ENCODE peak calls at places on chromosomes 2 and 18, in five cellular contexts. Q is A549, N is Calu3, H is cardiac muscle cell, R is endothelial cell. I is an unnamed sample.

GRCh38 chr2:172430027-172430426 is 2.6 kb downstream of the ITGA6 start:
- DNase-seq in Q (no peak), N (no peak), H (no peak), R (no peak), I (no peak)

GRCh38 chr2:208300847-208301618 is 35.0 kb downstream of the PIKFYVE start:
- DNase-seq in Q (no peak), N (no peak), H (no peak), R (no peak), I (no peak)

GRCh38 chr2:191249131-191249813 is 4.1 kb downstream of the MYO1B start:
- DNase-seq in Q (no peak), N (no peak), H (no peak), R (no peak), I (no peak)

GRCh38 chr2:26757873-26758789 is 6.0 kb upstream of the SLC35F6 start:
- DNase-seq in Q (peak; percentile 98), N (peak; percentile 87), H (no peak), R (no peak), I (peak; percentile 97)

GRCh38 chr2:231394201-231395141 is 1.0 kb upstream of the B3GNT7 start:
- DNase-seq in Q (peak; percentile 34), N (no peak), H (no peak), R (no peak), I (no peak)

GRCh38 chr2:127719301-127720218 is 18.3 kb downstream of the SFT2D3 start:
- DNase-seq in Q (no peak), N (no peak), H (no peak), R (no peak), I (no peak)

GRCh38 chr2:118089015-118089800 is 937 bp downstream of the INSIG2 start:
- DNase-seq in Q (peak; percentile 22), N (peak; percentile 27), H (peak; percentile 40), R (peak; percentile 19), I (no peak)

GRCh38 chr2:223082701-223083100 is 30.7 kb downstream of the KCNE4 start:
- DNase-seq in Q (no peak), N (no peak), H (no peak), R (no peak), I (no peak)

GRCh38 chr2:177393381-177393780 is 808 bp downstream of the AGPS start:
- DNase-seq in Q (no peak), N (peak; percentile 4), H (no peak), R (no peak), I (no peak)

GRCh38 chr2:24749069-24749691 is 44.0 kb downstream of the PTRHD1 start:
- DNase-seq in Q (no peak), N (no peak), H (peak; percentile 36), R (peak; percentile 15), I (no peak)

DNA sequence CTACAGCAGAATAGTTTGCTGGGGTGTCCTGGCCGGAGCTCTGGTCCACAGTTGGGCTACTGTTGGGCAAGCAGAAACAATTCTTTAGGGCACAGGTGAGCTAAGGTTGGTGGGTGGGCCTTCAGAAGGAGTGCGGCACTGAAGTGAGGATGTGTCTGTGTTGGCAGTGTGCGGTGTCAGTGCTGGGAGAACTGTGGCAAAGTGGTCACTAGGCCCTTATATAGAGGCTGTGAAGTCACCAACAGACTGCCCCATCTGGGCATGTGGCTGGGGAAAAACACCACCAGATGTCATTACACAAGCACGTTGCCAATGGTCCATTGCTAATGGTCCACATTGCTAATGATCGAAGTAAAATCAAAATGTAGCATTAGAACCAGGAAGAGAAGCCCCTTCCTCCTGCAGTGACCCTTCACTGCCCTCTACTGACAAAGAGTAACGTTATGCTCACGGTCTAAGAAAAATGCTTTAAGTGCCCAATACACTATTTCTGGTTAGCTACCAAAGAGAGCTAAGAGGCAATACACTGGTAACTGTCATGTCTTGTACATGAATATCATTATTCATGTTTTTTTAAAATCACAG is 21.3 kb downstream of the SCN1A start:
- DNase-seq in Q (peak; percentile 26), N (no peak), H (peak; percentile 59), R (peak; percentile 15), I (no peak)
- TF ChIP-seq CTCF in Q (peak; percentile 32), N (no peak), H (peak; percentile 68), R (no peak), I (peak; percentile 18)

DNA sequence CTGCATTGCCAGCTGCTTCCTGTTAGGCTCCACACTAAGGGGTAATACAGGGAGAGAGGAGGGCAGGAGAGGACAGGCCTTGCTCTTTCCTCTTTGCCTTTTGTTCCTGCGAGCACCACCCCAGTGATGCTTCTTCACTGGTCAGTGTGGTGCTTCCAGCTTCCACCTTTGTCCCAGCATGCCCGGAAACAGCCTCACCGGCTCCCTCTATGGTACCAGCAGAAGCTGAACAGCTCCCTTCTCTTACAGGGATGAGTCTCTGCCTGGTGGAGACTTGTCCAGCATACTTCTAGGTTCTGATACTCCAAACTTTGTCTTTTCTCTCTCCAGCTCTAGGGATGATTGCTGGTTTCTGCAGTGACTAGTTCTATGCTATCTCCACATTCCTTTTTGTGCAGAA is 413.3 kb downstream of the TSN start:
- DNase-seq in Q (no peak), N (peak; percentile 14), H (peak; percentile 31), R (peak; percentile 30), I (no peak)
- TF ChIP-seq CTCF in Q (no peak), N (no peak), H (peak; percentile 42), R (no peak), I (no peak)

DNA sequence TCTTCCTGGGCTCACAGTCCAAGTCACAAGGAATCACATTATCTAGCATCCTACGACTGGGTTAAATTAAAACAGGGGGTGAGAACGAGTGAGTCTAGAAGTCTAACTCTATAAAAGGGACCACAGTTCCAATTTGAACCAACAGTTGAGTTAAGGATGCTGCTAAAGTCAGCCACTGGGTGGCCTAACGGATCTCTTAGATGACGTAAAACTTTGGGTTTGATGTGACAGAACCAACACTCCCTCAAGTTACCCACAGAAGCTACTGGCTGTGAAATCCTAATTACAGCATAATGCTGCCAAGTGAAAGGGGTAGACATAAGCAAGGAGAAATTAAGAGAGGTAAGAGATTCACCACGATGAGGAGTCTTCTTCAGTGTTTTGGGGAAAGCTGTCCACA is 32.7 kb upstream of the RUFY4 start:
- DNase-seq in Q (no peak), N (no peak), H (no peak), R (no peak), I (no peak)
- TF ChIP-seq CTCF in Q (no peak), N (no peak), H (no peak), R (no peak), I (no peak)

GRCh38 chr18:59269563-59270214 is 3.6 kb downstream of the RAX start:
- DNase-seq in Q (no peak), N (no peak), H (no peak), R (no peak), I (no peak)

GRCh38 chr18:59267511-59268126 is 5.6 kb downstream of the RAX start:
- DNase-seq in Q (peak; percentile 22), N (peak; percentile 45), H (no peak), R (no peak), I (no peak)

GRCh38 chr18:59270689-59271257 is 2.5 kb downstream of the RAX start:
- DNase-seq in Q (no peak), N (no peak), H (no peak), R (no peak), I (no peak)

GRCh38 chr18:59268127-59268721 is 5.0 kb downstream of the RAX start:
- DNase-seq in Q (no peak), N (no peak), H (no peak), R (no peak), I (no peak)

GRCh38 chr18:59268722-59269562 is 4.3 kb downstream of the RAX start:
- DNase-seq in Q (peak; percentile 58), N (peak; percentile 63), H (peak; percentile 85), R (peak; percentile 81), I (no peak)
- TF ChIP-seq CTCF in Q (peak; percentile 63), N (peak; percentile 43), H (no peak), R (peak; percentile 23), I (no peak)

GRCh38 chr2:9378433-9379371 is 44.6 kb downstream of the ITGB1BP1 start:
- DNase-seq in Q (peak; percentile 61), N (no peak), H (no peak), R (no peak), I (peak; percentile 31)
- TF ChIP-seq CTCF in Q (no peak), N (no peak), H (no peak), R (no peak), I (no peak)

GRCh38 chr2:240762971-240763370 is 57.0 kb downstream of the KIF1A start:
- DNase-seq in Q (no peak), N (no peak), H (no peak), R (no peak), I (no peak)

GRCh38 chr2:240767341-240767740 is 52.7 kb downstream of the KIF1A start:
- DNase-seq in Q (no peak), N (no peak), H (no peak), R (no peak), I (no peak)

GRCh38 chr2:240766072-240766471 is 53.9 kb downstream of the KIF1A start:
- DNase-seq in Q (no peak), N (no peak), H (no peak), R (no peak), I (no peak)

GRCh38 chr2:240764605-240765004 is 55.4 kb downstream of the KIF1A start:
- DNase-seq in Q (no peak), N (no peak), H (no peak), R (no peak), I (no peak)

DNA sequence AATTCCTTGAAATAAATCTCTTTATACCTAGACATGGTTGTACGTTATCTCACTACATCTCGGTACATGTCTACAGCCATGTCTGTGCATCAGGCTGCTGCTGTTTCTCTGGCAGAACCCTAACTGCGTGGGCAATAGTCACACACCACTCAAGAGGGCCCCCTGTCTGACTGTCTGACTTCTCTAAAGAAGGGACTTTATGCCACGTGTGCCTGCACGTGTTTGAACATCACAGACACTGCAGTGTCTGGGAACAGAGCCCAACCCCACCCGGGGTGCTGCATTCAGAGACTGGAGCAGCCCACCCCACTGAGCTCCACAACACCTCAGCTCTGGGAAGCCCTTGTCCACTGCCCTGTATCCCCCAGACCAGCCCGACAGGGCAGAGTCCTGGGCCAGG is 55.0 kb downstream of the KIF1A start:
- DNase-seq in Q (no peak), N (no peak), H (no peak), R (no peak), I (no peak)
- TF ChIP-seq CTCF in Q (no peak), N (no peak), H (no peak), R (no peak), I (no peak)

I was measured in AG09319.